ENCODE peak calls at places on chromosome 1, in six cellular contexts. H is heart left ventricle; X is SJCRH30; Z is CD8-positive, alpha-beta memory T cell; W is mammary epithelial cell; E is aorta. G is an unnamed sample.

GRCh38 chr1:214808845-214809460 is 206.0 kb downstream of the CENPF start:
- DNase-seq in H (no peak), X (peak; percentile 9), Z (no peak), W (peak; percentile 40), E (no peak), G (peak; percentile 11)

GRCh38 chr1:76285578-76286135 is 211.1 kb downstream of the ST6GALNAC3 start:
- DNase-seq in H (no peak), X (no peak), Z (no peak), W (no peak), E (no peak), G (no peak)

GRCh38 chr1:207424570-207425131 is 29.5 kb upstream of the CR2 start:
- DNase-seq in H (no peak), X (no peak), Z (no peak), W (no peak), E (no peak), G (no peak)

GRCh38 chr1:117210831-117211261 is at the start of gene VTCN1:
- DNase-seq in H (no peak), X (no peak), Z (no peak), W (peak; percentile 86), E (peak; percentile 74), G (no peak)

GRCh38 chr1:78155121-78155520 is 109.4 kb downstream of the GIPC2 start:
- DNase-seq in H (no peak), X (no peak), Z (no peak), W (no peak), E (no peak), G (no peak)

GRCh38 chr1:109151146-109151545 is 37.2 kb downstream of the ELAPOR1 start:
- DNase-seq in H (peak; percentile 62), X (peak; percentile 31), Z (no peak), W (peak; percentile 45), E (no peak), G (peak; percentile 70)

GRCh38 chr1:220877348-220878095 is 1.7 kb upstream of the HLX start:
- DNase-seq in H (peak; percentile 23), X (no peak), Z (no peak), W (no peak), E (no peak), G (no peak)

GRCh38 chr1:103266036-103266435 is 157.7 kb upstream of the COL11A1 start:
- DNase-seq in H (no peak), X (no peak), Z (no peak), W (no peak), E (no peak), G (no peak)

GRCh38 chr1:22321917-22322316 is 129.7 kb upstream of the ZBTB40 start:
- DNase-seq in H (no peak), X (no peak), Z (no peak), W (no peak), E (no peak), G (no peak)

GRCh38 chr1:119327066-119327435 is 41.5 kb upstream of the HAO2 start:
- DNase-seq in H (no peak), X (no peak), Z (no peak), W (no peak), E (no peak), G (no peak)

GRCh38 chr1:185666582-185666981 is 67.6 kb upstream of the HMCN1 start:
- DNase-seq in H (no peak), X (no peak), Z (no peak), W (no peak), E (no peak), G (no peak)

GRCh38 chr1:185663771-185664296 is 70.4 kb upstream of the HMCN1 start:
- DNase-seq in H (no peak), X (no peak), Z (no peak), W (no peak), E (no peak), G (no peak)

GRCh38 chr1:185668013-185668412 is 66.2 kb upstream of the HMCN1 start:
- DNase-seq in H (no peak), X (no peak), Z (no peak), W (no peak), E (no peak), G (no peak)

DNA sequence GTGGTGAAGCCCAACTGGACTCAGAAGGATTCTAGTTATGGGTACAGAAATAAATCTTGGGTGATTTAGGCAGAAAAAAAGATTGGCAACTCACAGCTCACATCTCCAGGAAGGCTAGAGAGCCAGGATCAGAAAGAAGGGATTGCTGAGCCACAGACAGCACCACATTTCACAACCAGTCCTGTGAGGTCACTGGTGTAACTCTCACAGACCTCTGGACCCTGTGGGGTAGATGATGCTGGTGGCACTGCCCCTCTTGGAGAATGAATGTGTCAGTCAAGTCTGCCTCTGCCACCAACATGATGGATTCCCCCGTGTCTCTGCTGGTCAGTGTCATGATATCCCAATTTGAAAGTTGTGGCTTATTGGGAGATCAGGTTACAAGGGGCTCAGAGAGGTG is 70.9 kb upstream of the HMCN1 start:
- DNase-seq in H (no peak), X (no peak), Z (no peak), W (no peak), E (no peak), G (no peak)
- H3K27ac ChIP-seq in H (no peak overlapping the region), X (no peak overlapping the region), Z (no peak overlapping the region), W (no peak overlapping the region), E (no peak overlapping the region), G (no peak overlapping the region)

DNA sequence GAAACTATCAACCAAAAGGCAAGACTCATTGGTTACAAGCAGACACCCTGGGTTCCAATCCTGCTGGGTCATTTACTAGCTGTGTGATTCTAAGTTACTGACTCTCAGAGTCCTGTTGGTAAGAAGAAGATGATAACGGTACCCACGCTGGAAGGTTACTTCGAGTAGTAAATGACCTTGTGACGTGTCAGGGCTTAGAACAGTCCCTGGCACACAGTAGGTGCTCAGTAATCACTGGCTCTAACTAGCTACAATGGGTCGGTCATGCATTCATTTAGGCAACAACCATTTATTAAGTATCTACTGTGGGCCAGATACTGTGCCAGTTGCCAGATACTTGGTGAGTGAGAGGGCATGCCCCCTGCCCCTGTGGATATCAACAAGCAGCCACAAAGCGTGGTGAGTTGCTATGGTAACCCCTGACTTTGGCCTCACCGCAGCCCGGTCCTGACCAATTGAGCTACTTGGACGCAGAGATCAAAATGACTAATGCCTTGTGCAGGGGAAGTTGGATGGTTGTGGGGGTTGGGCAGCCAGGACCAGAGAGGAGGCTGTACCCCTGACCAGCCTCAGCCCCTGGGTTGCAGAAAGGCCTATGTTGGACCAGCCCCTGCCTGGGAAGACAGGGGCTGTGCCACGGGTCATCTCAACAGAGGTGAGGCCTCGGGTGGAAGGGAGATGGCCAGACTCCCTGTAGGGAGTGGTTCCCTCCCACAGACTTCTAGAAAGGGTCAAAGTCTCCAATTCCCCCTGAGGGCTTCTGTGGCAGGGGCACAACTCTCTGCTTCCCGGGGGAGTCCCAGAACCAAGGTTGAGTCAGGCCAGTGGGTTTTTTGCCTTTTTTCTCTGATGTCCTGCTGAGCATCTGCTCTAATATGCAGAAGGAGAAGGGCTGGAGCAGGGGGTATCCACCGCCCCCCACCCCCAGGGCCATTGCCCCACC is 16.0 kb downstream of the DHRS3 start:
- DNase-seq in H (peak; percentile 69), X (no peak), Z (no peak), W (peak; percentile 47), E (peak; percentile 86), G (no peak)
- H3K27ac ChIP-seq in H (peak overlapping the region; percentile 93), X (no peak overlapping the region), Z (no peak overlapping the region), W (no peak overlapping the region), E (no peak overlapping the region), G (no peak overlapping the region)

DNA sequence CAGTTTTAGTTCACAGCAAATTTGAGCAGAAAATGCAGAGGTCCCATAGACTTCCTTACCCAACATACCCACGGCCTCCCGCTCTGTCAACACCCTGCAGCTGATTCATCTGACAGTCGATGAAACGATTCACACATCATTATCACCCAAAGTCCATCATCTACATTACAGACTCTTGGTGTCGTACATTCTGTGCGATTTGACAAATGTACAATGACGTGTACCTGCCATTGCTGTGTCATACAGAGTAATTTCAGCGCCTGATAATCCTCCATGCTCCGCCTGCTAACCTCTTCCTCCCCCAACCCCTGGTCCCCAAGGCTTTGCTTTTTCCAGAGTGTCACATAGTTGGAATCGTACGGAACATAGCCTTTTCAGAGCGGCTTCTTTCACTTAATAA is 94.7 kb upstream of the SLC25A33 start:
- DNase-seq in H (no peak), X (no peak), Z (no peak), W (peak; percentile 20), E (no peak), G (peak; percentile 55)
- H3K27ac ChIP-seq in H (no peak overlapping the region), X (no peak overlapping the region), Z (no peak overlapping the region), W (peak overlapping the region; percentile 38), E (no peak overlapping the region), G (peak overlapping the region; percentile 84)

DNA sequence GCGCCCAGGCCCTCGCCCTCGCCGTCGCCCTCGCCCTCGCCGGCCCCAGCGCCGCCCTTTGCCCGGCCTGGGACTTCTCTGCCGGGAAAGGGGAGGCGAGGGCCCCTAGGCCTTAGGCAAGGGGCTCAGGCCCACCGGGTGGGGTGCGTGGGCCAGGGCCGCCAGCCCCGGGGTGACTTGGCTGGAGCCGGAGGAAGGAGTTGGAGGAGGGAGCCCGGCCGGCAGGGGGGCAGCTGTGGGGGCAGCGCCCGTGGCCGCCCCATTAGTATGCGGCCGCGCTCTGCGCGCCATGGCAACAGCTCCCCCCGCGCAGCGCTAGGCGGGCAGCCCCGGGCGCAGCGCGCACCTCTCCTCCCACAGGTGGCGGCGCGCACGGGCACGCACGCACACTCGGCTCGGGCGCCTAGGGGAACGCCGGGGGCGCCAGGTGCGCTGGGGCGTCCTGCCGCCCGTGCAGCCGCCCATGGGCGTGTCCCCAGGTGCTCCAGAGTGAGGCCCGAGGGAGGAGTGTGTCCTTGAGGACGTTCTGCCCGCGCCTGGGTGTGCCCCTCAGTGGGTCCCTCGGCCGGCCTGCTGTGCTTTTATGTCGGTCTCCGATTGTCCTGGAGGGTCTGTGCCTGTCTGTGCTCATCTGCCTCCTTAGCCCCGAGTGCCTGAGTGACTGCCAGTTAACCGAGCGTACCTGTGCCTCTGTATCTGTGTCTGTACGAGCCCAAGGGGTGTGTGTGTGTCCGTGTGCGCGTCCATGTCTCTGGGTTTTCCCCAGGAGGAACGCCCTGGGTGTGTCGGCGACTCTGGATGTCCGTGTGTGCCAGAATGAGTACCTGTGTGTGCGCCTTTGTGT is 38.1 kb upstream of the WASF2 start:
- DNase-seq in H (no peak), X (peak; percentile 68), Z (peak; percentile 8), W (peak; percentile 87), E (no peak), G (peak; percentile 62)
- H3K27ac ChIP-seq in H (peak overlapping the region; percentile 96), X (peak overlapping the region; percentile 44), Z (peak overlapping the region; percentile 16), W (peak overlapping the region; percentile 81), E (no peak overlapping the region), G (peak overlapping the region; percentile 94)

GRCh38 chr1:54342306-54342705 is 63.9 kb downstream of the SSBP3 start:
- DNase-seq in H (no peak), X (peak; percentile 52), Z (no peak), W (no peak), E (no peak), G (peak; percentile 66)
- H3K27ac ChIP-seq in H (no peak overlapping the region), X (peak overlapping the region; percentile 46), Z (no peak overlapping the region), W (no peak overlapping the region), E (no peak overlapping the region), G (peak overlapping the region; percentile 87)

GRCh38 chr1:231138221-231138620 is 23.6 kb upstream of the TRIM67 start:
- DNase-seq in H (no peak), X (no peak), Z (no peak), W (no peak), E (no peak), G (no peak)

GRCh38 chr1:231134624-231135023 is 27.2 kb upstream of the TRIM67 start:
- DNase-seq in H (no peak), X (no peak), Z (no peak), W (peak; percentile 46), E (no peak), G (no peak)

GRCh38 chr1:231139125-231139649 is 22.7 kb upstream of the TRIM67 start:
- DNase-seq in H (no peak), X (no peak), Z (no peak), W (peak; percentile 13), E (no peak), G (no peak)

GRCh38 chr1:231139659-231140650 is 21.9 kb upstream of the TRIM67 start:
- DNase-seq in H (no peak), X (peak; percentile 65), Z (no peak), W (peak; percentile 48), E (no peak), G (no peak)
- H3K27ac ChIP-seq in H (peak overlapping the region; percentile 1), X (peak overlapping the region; percentile 62), Z (no peak overlapping the region), W (no peak overlapping the region), E (no peak overlapping the region), G (no peak overlapping the region)

G was measured in WERI-Rb-1.